ENCODE peak calls at places on chromosomes 16 and 17, in four cellular contexts. J, W, M and A are unnamed samples.

GRCh38 chr16:87635541-87636049 is 33.3 kb downstream of the JPH3 start:
- DNase-seq in J (peak), W (no peak), M (peak), A (peak)

GRCh38 chr17:31935512-31935911 is 1.3 kb upstream of the SUZ12 start:
- DNase-seq in W (no peak), M (no peak), J (no peak), A (no peak)

GRCh38 chr16:27689711-27690110 is 139.8 kb downstream of the KATNIP start:
- DNase-seq in M (no peak), W (no peak), J (no peak), A (no peak)

GRCh38 chr16:85286970-85287814 is 174.9 kb upstream of the CIBAR2 start:
- DNase-seq in W (no peak), M (peak), J (no peak), A (no peak)

GRCh38 chr17:75922963-75923874 is 17.6 kb downstream of the FBF1 start:
- DNase-seq in J (no peak), M (no peak), W (no peak), A (no peak)

GRCh38 chr17:76612977-76613851 is 27.6 kb upstream of the ST6GALNAC2 start:
- DNase-seq in M (peak), J (peak), W (no peak), A (peak)

GRCh38 chr16:71867934-71868333 is 16.0 kb downstream of the ZNF821 start:
- DNase-seq in J (peak), M (no peak), W (no peak), A (no peak)

GRCh38 chr16:81905277-81905676 is 106.0 kb downstream of the SDR42E1 start:
- DNase-seq in M (no peak), J (no peak), W (no peak), A (no peak)

GRCh38 chr16:48997081-48997615 is 284.5 kb downstream of the CBLN1 start:
- DNase-seq in J (no peak), W (no peak), M (no peak), A (no peak)

GRCh38 chr16:84847554-84848415 is 28.0 kb downstream of the CRISPLD2 start:
- DNase-seq in M (no peak), J (no peak), W (no peak), A (no peak)

GRCh38 chr16:8866118-8866883 is 2.5 kb downstream of the CARHSP1 start:
- DNase-seq in W (no peak), J (peak), M (peak), A (no peak)

GRCh38 chr16:78976212-78976611 is 624.3 kb downstream of the MAF start:
- DNase-seq in W (no peak), M (no peak), J (no peak), A (no peak)

GRCh38 chr16:31499928-31500327 is 8.3 kb downstream of the RUSF1 start:
- DNase-seq in M (no peak), J (no peak), W (no peak), A (no peak)

GRCh38 chr17:52505601-52506000 is 347.1 kb upstream of the CA10 start:
- DNase-seq in W (no peak), M (no peak), J (no peak), A (no peak)

GRCh38 chr17:6558932-6559752 is 2.8 kb upstream of the PITPNM3 start:
- DNase-seq in M (no peak), W (no peak), J (no peak), A (no peak)

GRCh38 chr16:67703626-67704025 is 15.5 kb downstream of the GFOD2 start:
- DNase-seq in W (no peak), M (no peak), J (no peak), A (no peak)

GRCh38 chr16:50102046-50102756 is 36.4 kb downstream of the HEATR3 start:
- DNase-seq in M (no peak), W (no peak), J (no peak), A (no peak)

GRCh38 chr17:52202572-52202876 is 44.0 kb upstream of the CA10 start:
- DNase-seq in J (no peak), W (no peak), M (no peak), A (no peak)

GRCh38 chr17:18206962-18207361 is 18.5 kb upstream of the LLGL1 start:
- DNase-seq in J (no peak), W (no peak), M (no peak), A (no peak)

GRCh38 chr16:84712801-84713775 is 13.3 kb downstream of the USP10 start:
- DNase-seq in W (no peak), M (no peak), J (peak), A (no peak)

GRCh38 chr17:67531291-67531690 is 154.2 kb downstream of the PITPNC1 start:
- DNase-seq in J (no peak), W (no peak), M (no peak), A (no peak)

GRCh38 chr16:70738083-70738977 is 52.5 kb upstream of the MTSS2 start:
- DNase-seq in J (peak), W (no peak), M (peak), A (peak)

GRCh38 chr16:84339316-84339715 is 29.0 kb upstream of the ATP2C2 start:
- DNase-seq in J (no peak), W (no peak), M (no peak), A (no peak)

GRCh38 chr16:62573466-62573865 is 537.2 kb upstream of the CDH8 start:
- DNase-seq in M (no peak), W (no peak), J (no peak), A (no peak)

GRCh38 chr16:54931757-54932660 is 1.3 kb downstream of the IRX5 start:
- DNase-seq in J (no peak), W (no peak), M (no peak), A (no peak)

GRCh38 chr17:43043306-43043705 is 18.3 kb downstream of the RND2 start:
- DNase-seq in W (no peak), M (no peak), J (no peak), A (no peak)

GRCh38 chr16:78896280-78896679 is 704.3 kb downstream of the MAF start:
- DNase-seq in J (no peak), W (no peak), M (no peak), A (no peak)

GRCh38 chr17:35743911-35744328 is 9.1 kb downstream of the GAS2L2 start:
- DNase-seq in J (no peak), W (no peak), M (peak), A (no peak)

GRCh38 chr17:27918498-27918897 is 25.3 kb upstream of the LYRM9 start:
- DNase-seq in W (no peak), M (no peak), J (no peak), A (no peak)

GRCh38 chr17:48723555-48724239 is 712 bp downstream of the PRAC2 start:
- DNase-seq in W (no peak), M (no peak), J (no peak), A (no peak)

GRCh38 chr17:44198721-44199552 is 747 bp downstream of the ATXN7L3 start:
- DNase-seq in W (no peak), J (no peak), M (peak), A (peak)

GRCh38 chr16:77679901-77680300 is 42.4 kb upstream of the NUDT7 start:
- DNase-seq in M (no peak), W (no peak), J (no peak), A (no peak)

GRCh38 chr17:31064707-31065106 is 30.1 kb upstream of the NF1 start:
- DNase-seq in M (no peak), J (no peak), W (no peak), A (no peak)

GRCh38 chr16:70534949-70535348 is 11.3 kb downstream of the SF3B3 start:
- DNase-seq in J (no peak), W (no peak), M (peak), A (no peak)

GRCh38 chr16:59573528-59574271 is 839.6 kb upstream of the GOT2 start:
- DNase-seq in M (no peak), J (no peak), W (no peak), A (no peak)
- TF ChIP-seq BHLHE40 in M (no peak), J (no peak), W (no peak), A (no peak)

DNA sequence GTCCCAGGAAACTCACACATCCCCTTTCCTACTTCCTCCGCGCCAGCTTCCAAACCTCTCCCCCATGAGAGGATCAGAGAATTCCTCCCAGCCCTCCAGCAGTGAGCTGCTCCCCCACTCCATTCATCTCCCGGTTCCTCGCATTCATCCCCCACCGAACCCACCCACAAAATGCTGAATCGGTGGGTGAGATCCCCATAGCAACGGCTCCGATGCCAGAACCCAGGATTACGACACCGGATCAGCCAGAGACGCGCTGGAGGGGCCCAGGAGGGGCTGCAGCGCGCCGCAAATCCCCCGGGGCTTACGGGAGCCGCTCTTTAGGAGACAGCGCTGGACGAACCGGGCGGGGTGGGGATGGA is 251.4 kb upstream of the RPL38 start:
- DNase-seq in M (no peak), W (no peak), J (no peak), A (no peak)
- TF ChIP-seq TARDBP in M (no peak), W (no peak), J (no peak), A (no peak)

GRCh38 chr16:30340621-30341020 is 14.5 kb downstream of the CD2BP2 start:
- DNase-seq in J (no peak), W (no peak), M (no peak), A (no peak)

DNA sequence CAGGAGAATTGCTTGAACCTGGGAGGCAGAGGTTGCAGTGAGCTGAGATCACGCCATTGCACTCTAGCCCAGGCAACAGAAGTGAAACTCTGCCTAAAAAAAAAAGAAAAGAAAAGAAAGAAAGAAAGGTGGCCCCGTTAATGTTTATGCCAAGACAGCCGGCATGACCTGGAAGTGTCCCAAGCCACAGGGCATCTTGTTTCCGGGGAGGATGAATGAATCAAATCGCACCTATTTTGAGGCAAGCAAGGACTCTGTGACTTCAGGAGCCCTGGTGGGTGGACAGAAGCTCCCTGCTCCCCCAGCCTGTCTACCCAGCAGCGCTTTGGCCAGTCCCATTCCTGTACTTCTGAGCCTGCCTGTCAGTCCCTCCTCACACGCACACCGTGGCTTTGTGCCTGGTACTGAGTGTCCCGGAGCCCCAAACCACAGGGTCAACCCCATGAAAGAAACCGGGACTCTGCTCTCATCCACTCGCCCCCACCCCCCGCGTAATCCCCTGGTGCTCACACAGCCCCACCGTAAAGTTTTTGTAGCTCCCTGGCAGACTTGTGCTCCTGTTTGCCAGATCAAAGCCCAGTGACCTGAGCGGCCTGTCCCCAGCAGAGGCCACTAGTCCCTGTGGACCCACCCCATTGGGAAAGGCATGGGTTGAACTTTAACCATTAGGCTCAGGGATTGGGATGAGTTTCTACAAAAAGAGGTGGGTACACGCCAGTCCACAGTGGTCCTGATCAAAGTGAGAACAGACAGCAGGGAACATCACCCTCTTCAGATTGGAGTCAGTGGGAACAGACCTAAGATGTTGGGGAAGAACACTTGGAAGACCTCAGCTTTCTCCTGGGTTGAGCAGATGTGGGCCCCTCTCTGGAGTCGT is 19.3 kb downstream of the CD2BP2 start:
- DNase-seq in W (peak), J (peak), M (no peak), A (no peak)
- TF ChIP-seq BHLHE40 in W (no peak), J (no peak), M (no peak), A (no peak)

DNA sequence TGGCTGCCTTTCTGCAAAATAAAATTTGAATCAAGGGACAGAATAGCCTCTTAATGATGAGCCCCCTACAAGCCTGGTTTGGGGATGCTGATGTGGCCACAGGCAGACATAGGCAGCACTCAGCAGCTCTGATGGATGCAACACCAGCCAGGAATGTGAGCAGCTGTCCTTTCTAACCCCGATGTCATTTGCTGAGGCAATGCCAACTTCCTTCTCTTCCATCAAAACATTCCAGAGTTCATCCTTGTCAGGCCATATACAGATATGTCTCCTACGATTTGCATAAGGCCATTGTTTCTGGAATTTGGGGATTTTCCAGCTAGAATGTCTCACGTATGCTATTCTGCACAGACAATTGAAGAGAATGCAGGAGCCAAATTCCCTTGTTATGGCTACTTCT is 52.1 kb upstream of the MYOCD start:
- DNase-seq in M (no peak), W (no peak), J (no peak), A (no peak)
- TF ChIP-seq TARDBP in M (no peak), W (no peak), J (no peak), A (no peak)

GRCh38 chr17:61862105-61862574 is 1.2 kb downstream of the BRIP1 start:
- DNase-seq in M (no peak), J (peak), W (no peak), A (no peak)
- TF ChIP-seq BHLHE40 in M (no peak), J (no peak), W (no peak), A (no peak)

GRCh38 chr16:89098767-89099430 is 5.2 kb downstream of the ACSF3 start:
- DNase-seq in W (no peak), M (no peak), J (no peak), A (no peak)
- TF ChIP-seq TARDBP in W (no peak), M (no peak), J (no peak), A (no peak)

DNA sequence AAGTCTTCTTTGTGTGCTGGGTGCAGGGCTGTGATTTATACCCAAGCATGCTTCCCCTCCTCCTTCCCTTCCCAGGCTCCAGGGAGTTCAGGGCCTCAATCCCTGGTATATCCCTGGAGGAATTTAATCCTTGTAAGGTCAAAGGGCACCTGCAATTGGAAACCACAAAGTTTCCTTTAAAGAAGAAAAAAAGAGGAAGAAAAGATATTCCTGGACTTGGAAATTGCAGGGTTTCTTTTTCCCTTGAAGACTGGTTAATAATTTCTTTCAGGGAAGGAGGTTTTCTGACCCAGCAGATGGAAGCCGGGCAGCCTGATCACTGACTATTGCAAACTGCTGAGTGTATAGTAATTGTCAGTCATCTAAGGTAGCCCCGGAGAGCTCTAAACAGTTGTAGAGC is 182.3 kb downstream of the AATF start:
- DNase-seq in W (no peak), J (no peak), M (no peak), A (no peak)
- TF ChIP-seq BHLHE40 in W (no peak), J (no peak), M (no peak), A (no peak)

GRCh38 chr16:23505942-23506605 is 4.2 kb downstream of the GGA2 start:
- DNase-seq in J (no peak), M (no peak), W (no peak), A (peak)

GRCh38 chr16:23505180-23505665 is 5.1 kb downstream of the GGA2 start:
- DNase-seq in W (no peak), M (no peak), J (no peak), A (no peak)

GRCh38 chr16:23506606-23506994 is 3.7 kb downstream of the GGA2 start:
- DNase-seq in M (no peak), W (no peak), J (no peak), A (no peak)

GRCh38 chr16:23504076-23504452 is 6.2 kb downstream of the GGA2 start:
- DNase-seq in M (no peak), W (no peak), J (no peak), A (no peak)

GRCh38 chr16:23504453-23505179 is 5.7 kb downstream of the GGA2 start:
- DNase-seq in W (peak), J (peak), M (peak), A (peak)
- TF ChIP-seq TARDBP in W (no peak), J (no peak), M (no peak), A (no peak)